ENCODE peak calls at places on chromosome 6, in five cellular contexts. One of them, this sample, is unnamed.

GRCh38 chr6:158506577-158506976 is 53.3 kb upstream of the TMEM181 start:
- DNase-seq in NCI-H460: no peak
- DNase-seq in mesothelial cell of epicardium: no peak
- DNase-seq in RWPE1: no peak
- DNase-seq in GM23248: peak; percentile 4
- DNase-seq in this sample: no peak

GRCh38 chr6:65501045-65501444 is 206.0 kb downstream of the EYS start:
- DNase-seq in mesothelial cell of epicardium: no peak
- DNase-seq in GM23248: no peak
- DNase-seq in RWPE1: no peak
- DNase-seq in NCI-H460: no peak
- DNase-seq in this sample: no peak

GRCh38 chr6:4776967-4777925 is 1.0 kb downstream of the CDYL start:
- DNase-seq in NCI-H460: no peak
- DNase-seq in RWPE1: no peak
- DNase-seq in GM23248: peak; percentile 77
- DNase-seq in mesothelial cell of epicardium: peak; percentile 41
- DNase-seq in this sample: no peak

GRCh38 chr6:138817799-138818198 is 21.9 kb downstream of the ECT2L start:
- DNase-seq in RWPE1: peak; percentile 93
- DNase-seq in mesothelial cell of epicardium: peak; percentile 72
- DNase-seq in GM23248: peak; percentile 88
- DNase-seq in NCI-H460: no peak
- DNase-seq in this sample: no peak

GRCh38 chr6:106063448-106063850 is 22.7 kb upstream of the PRDM1 start:
- DNase-seq in RWPE1: peak; percentile 52
- DNase-seq in NCI-H460: no peak
- DNase-seq in GM23248: peak; percentile 62
- DNase-seq in mesothelial cell of epicardium: no peak
- DNase-seq in this sample: no peak

GRCh38 chr6:3357669-3358068 is 98.9 kb downstream of the PSMG4 start:
- DNase-seq in NCI-H460: no peak
- DNase-seq in GM23248: no peak
- DNase-seq in mesothelial cell of epicardium: no peak
- DNase-seq in RWPE1: no peak
- DNase-seq in this sample: no peak

GRCh38 chr6:170248111-170248805 is 42.6 kb downstream of the DLL1 start:
- DNase-seq in RWPE1: no peak
- DNase-seq in mesothelial cell of epicardium: no peak
- DNase-seq in NCI-H460: no peak
- DNase-seq in GM23248: peak; percentile 36
- DNase-seq in this sample: no peak

GRCh38 chr6:84583784-84584183 is 180.6 kb downstream of the TBX18 start:
- DNase-seq in mesothelial cell of epicardium: no peak
- DNase-seq in NCI-H460: no peak
- DNase-seq in GM23248: peak; percentile 3
- DNase-seq in RWPE1: no peak
- DNase-seq in this sample: no peak